ENCODE peak calls at places on chromosomes 4 and X, in ten cellular contexts. Y is mesendoderm; S is NCI-H1048; A is ecto neural progenitor cell; O is MG63; P is glutamatergic neuron; L is ELF-1; T is central memory CD4-positive, alpha-beta T cell; Q is cardiac muscle cell; C is effector memory CD4-positive, alpha-beta T cell. K is an unnamed sample.

GRCh38 chrX:151970661-151971060 is 3.8 kb downstream of the GABRE start:
- DNase-seq in C (no peak), Q (no peak), Y (no peak), S (no peak), P (no peak), T (no peak), L (no peak), A (no peak), O (peak; percentile 94), K (peak; percentile 11)

GRCh38 chrX:153697924-153698865 is 10.5 kb downstream of the SLC6A8 start:
- DNase-seq in P (no peak), Y (no peak), Q (no peak), L (no peak), A (no peak), T (no peak), O (no peak), C (no peak), S (no peak), K (no peak)

GRCh38 chr4:136768925-136769275 is 763.4 kb downstream of the PCDH18 start:
- DNase-seq in P (no peak), T (no peak), S (no peak), L (peak; percentile 80), C (no peak), O (no peak), Y (peak; percentile 48), A (peak; percentile 48), Q (no peak), K (no peak)

GRCh38 chrX:55908685-55909212 is 191.2 kb downstream of the RRAGB start:
- DNase-seq in Y (peak; percentile 77), L (peak; percentile 79), Q (peak; percentile 35), O (no peak), A (peak; percentile 45), S (no peak), T (no peak), P (peak; percentile 26), C (no peak), K (no peak)

GRCh38 chr4:176002007-176002623 is 63.5 kb upstream of the WDR17 start:
- DNase-seq in O (no peak), Y (peak; percentile 75), S (no peak), A (peak; percentile 76), C (no peak), P (peak; percentile 59), L (peak; percentile 31), T (no peak), Q (peak; percentile 78), K (no peak)

GRCh38 chrX:123171781-123172180 is 12.3 kb upstream of the GRIA3 start:
- DNase-seq in L (no peak), C (no peak), Y (no peak), T (no peak), Q (no peak), P (no peak), S (no peak), O (peak; percentile 4), A (no peak), K (no peak)

GRCh38 chr4:142354794-142355416 is 491.2 kb downstream of the INPP4B start:
- DNase-seq in O (no peak), C (no peak), A (no peak), P (no peak), S (no peak), Q (peak; percentile 42), L (no peak), Y (no peak), T (peak; percentile 69), K (no peak)

GRCh38 chr4:6953751-6954380 is 44.2 kb downstream of the TBC1D14 start:
- DNase-seq in L (peak; percentile 88), P (peak; percentile 56), Y (peak; percentile 92), S (no peak), T (no peak), A (peak; percentile 85), O (no peak), Q (peak; percentile 73), C (no peak), K (peak; percentile 25)

GRCh38 chr4:5573965-5574364 is 134.4 kb downstream of the EVC2 start:
- DNase-seq in C (no peak), Q (no peak), A (no peak), T (no peak), Y (no peak), P (no peak), O (no peak), L (no peak), S (no peak), K (no peak)

GRCh38 chrX:97806238-97806637 is 922.5 kb downstream of the RPA4 start:
- DNase-seq in P (no peak), S (no peak), Q (no peak), O (peak; percentile 36), T (no peak), A (no peak), C (no peak), L (no peak), Y (no peak), K (no peak)

GRCh38 chr4:54961357-54961975 is 163.9 kb downstream of the KDR start:
- DNase-seq in P (no peak), Y (peak; percentile 43), Q (peak; percentile 20), O (no peak), S (no peak), L (no peak), C (no peak), T (no peak), A (no peak), K (no peak)

GRCh38 chr4:152036626-152037025 is 275.8 kb upstream of the GATB start:
- DNase-seq in L (no peak), Y (no peak), Q (no peak), C (no peak), P (no peak), S (no peak), A (no peak), O (peak; percentile 74), T (no peak), K (no peak)

GRCh38 chrX:40175416-40176255 is 77.9 kb upstream of the BCOR start:
- DNase-seq in P (no peak), L (peak; percentile 81), C (peak; percentile 52), Q (peak; percentile 75), A (peak; percentile 78), S (peak; percentile 7), T (peak; percentile 83), O (peak; percentile 18), Y (peak; percentile 71), K (no peak)

GRCh38 chrX:69948398-69948797 is 101.3 kb downstream of the AWAT2 start:
- DNase-seq in A (no peak), L (no peak), S (no peak), T (no peak), O (no peak), Y (no peak), Q (no peak), P (no peak), C (no peak), K (no peak)

GRCh38 chr4:28490669-28491068 is 1630.0 kb downstream of the STIM2 start:
- DNase-seq in S (no peak), T (no peak), L (no peak), P (no peak), A (no peak), Q (no peak), C (no peak), O (no peak), Y (peak; percentile 8), K (no peak)

GRCh38 chr4:146417822-146418221 is 103.9 kb downstream of the SLC10A7 start:
- DNase-seq in S (no peak), A (no peak), Q (no peak), L (no peak), C (no peak), P (no peak), T (no peak), O (no peak), Y (no peak), K (no peak)

GRCh38 chr4:80333121-80333520 is 2.4 kb upstream of the CFAP299 start:
- DNase-seq in P (no peak), A (no peak), C (no peak), Y (no peak), L (no peak), Q (no peak), T (no peak), S (no peak), O (no peak), K (no peak)